ENCODE peak calls at places on chromosomes 7 and 10, in seven cellular contexts. Q is cardiac muscle cell, I is mammary epithelial cell, V is esophagus squamous epithelium, S is endothelial cell of umbilical vein, U is lower lobe of right lung, X is fibroblast of pulmonary artery. F is an unnamed sample.

GRCh38 chr7:106022193-106022821 is 59.2 kb downstream of the CDHR3 start:
- DNase-seq in Q (no peak), I (peak), V (no peak), S (no peak), U (no peak), X (no peak), F (peak)

GRCh38 chr7:142797799-142798377 is 27.1 kb downstream of the PRSS2 start:
- DNase-seq in Q (no peak), I (no peak), V (no peak), S (no peak), U (no peak), X (no peak), F (no peak)

GRCh38 chr10:49058341-49059255 is 56.7 kb downstream of the VSTM4 start:
- DNase-seq in Q (no peak), I (no peak), V (no peak), S (no peak), U (no peak), X (no peak), F (no peak)

GRCh38 chr7:158827411-158828342 is 1.6 kb downstream of the ESYT2 start:
- DNase-seq in Q (no peak), I (peak), V (no peak), S (peak), U (no peak), X (peak), F (peak)

GRCh38 chr10:47438857-47439474 is 44.9 kb downstream of the ANXA8 start:
- DNase-seq in Q (peak), I (peak), V (no peak), S (peak), U (peak), X (peak), F (peak)

GRCh38 chr7:106794276-106795136 is 70.6 kb upstream of the PIK3CG start:
- DNase-seq in Q (no peak), I (no peak), V (no peak), S (no peak), U (no peak), X (no peak), F (no peak)

GRCh38 chr7:52270301-52270700 is 765.1 kb upstream of the POM121L12 start:
- DNase-seq in Q (no peak), I (no peak), V (no peak), S (peak), U (no peak), X (peak), F (no peak)

GRCh38 chr7:16688249-16688648 is 42.3 kb downstream of the BZW2 start:
- DNase-seq in Q (no peak), I (peak), V (no peak), S (no peak), U (no peak), X (no peak), F (no peak)

GRCh38 chr7:94382746-94383145 is 11.9 kb upstream of the COL1A2 start:
- DNase-seq in Q (no peak), I (peak), V (no peak), S (no peak), U (no peak), X (no peak), F (no peak)

GRCh38 chr10:69965919-69966662 is 86.6 kb upstream of the MACROH2A2 start:
- DNase-seq in Q (no peak), I (no peak), V (no peak), S (no peak), U (no peak), X (peak), F (peak)

GRCh38 chr10:70806841-70807240 is 8.9 kb upstream of the SGPL1 start:
- DNase-seq in Q (no peak), I (no peak), V (no peak), S (no peak), U (no peak), X (no peak), F (no peak)

GRCh38 chr7:17109017-17109416 is 189.4 kb upstream of the AHR start:
- DNase-seq in Q (no peak), I (peak), V (no peak), S (peak), U (no peak), X (peak), F (peak)

GRCh38 chr7:127983804-127984332 is 47.4 kb downstream of the LRRC4 start:
- DNase-seq in Q (no peak), I (peak), V (no peak), S (peak), U (no peak), X (no peak), F (peak)

GRCh38 chr10:60816624-60817023 is 38.3 kb downstream of the CDK1 start:
- DNase-seq in Q (peak), I (peak), V (no peak), S (peak), U (no peak), X (peak), F (peak)

GRCh38 chr7:234712-235553 is 42.6 kb downstream of the FAM20C start:
- DNase-seq in Q (no peak), I (peak), V (no peak), S (no peak), U (peak), X (no peak), F (no peak)

GRCh38 chr7:28629216-28629848 is 217.0 kb downstream of the CREB5 start:
- DNase-seq in Q (no peak), I (peak), V (no peak), S (no peak), U (no peak), X (peak), F (peak)

GRCh38 chr7:66769833-66770512 is 29.4 kb downstream of the RABGEF1 start:
- DNase-seq in Q (no peak), I (no peak), V (no peak), S (no peak), U (no peak), X (peak), F (peak)

GRCh38 chr7:97107192-97107800 is 10.2 kb upstream of the SDHAF3 start:
- DNase-seq in Q (no peak), I (no peak), V (no peak), S (peak), U (no peak), X (peak), F (no peak)

GRCh38 chr10:122352817-122353525 is 21.5 kb upstream of the PLEKHA1 start:
- DNase-seq in Q (no peak), I (no peak), V (no peak), S (no peak), U (no peak), X (no peak), F (no peak)

GRCh38 chr7:76333388-76334101 is 25.2 kb downstream of the YWHAG start:
- DNase-seq in Q (peak), I (no peak), V (no peak), S (no peak), U (peak), X (no peak), F (peak)
- H3K4me3 ChIP-seq in Q (no peak), I (no peak), V (no peak), S (no peak), U (no peak), X (no peak), F (no peak)

GRCh38 chr10:43094091-43094484 is 17.2 kb downstream of the RET start:
- DNase-seq in Q (no peak), I (no peak), V (no peak), S (no peak), U (no peak), X (no peak), F (no peak)

GRCh38 chr10:43090188-43090587 is 13.3 kb downstream of the RET start:
- DNase-seq in Q (no peak), I (no peak), V (no peak), S (no peak), U (no peak), X (no peak), F (no peak)

GRCh38 chr10:43090664-43091063 is 13.8 kb downstream of the RET start:
- DNase-seq in Q (no peak), I (no peak), V (no peak), S (no peak), U (no peak), X (no peak), F (no peak)

GRCh38 chr10:43091846-43092245 is 15.0 kb downstream of the RET start:
- DNase-seq in Q (no peak), I (no peak), V (no peak), S (no peak), U (no peak), X (no peak), F (no peak)

DNA sequence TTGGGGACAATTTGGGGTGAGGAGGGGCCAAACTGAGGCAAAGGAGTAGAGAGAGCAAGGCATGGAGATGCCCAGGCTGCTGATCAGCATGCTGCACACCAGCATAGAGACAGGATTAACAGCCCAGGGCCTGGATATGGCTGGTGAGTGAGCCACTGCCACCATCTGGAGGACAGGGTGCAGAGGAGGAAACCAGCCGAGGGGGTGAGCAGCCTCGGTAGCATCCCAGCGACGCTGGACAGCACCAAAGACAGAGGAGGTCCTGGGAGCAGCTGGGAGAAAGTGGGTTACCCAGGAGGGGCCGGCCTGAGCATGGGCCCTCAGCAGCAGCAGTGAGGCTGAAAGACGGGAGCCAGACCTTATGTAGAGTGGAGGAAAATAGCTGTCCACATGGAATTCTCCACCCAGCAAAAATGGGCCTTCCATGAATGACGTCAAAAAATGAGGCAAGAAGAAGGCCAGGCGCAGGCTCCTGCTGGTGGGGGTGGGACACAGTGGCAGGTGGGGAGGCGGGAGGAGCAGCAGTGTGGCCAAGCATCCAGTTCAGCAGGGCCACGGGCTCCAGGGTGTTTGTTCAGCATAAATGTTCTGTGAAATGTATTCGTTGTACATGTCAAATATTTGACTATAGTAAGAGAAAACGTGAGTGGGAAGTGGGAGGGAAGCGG is 16.7 kb downstream of the RET start:
- DNase-seq in Q (peak), I (peak), V (no peak), S (no peak), U (no peak), X (no peak), F (no peak)
- TF ChIP-seq CTCF in Q (peak), I (peak), V (no peak), S (no peak), U (no peak), X (no peak), F (no peak)

DNA sequence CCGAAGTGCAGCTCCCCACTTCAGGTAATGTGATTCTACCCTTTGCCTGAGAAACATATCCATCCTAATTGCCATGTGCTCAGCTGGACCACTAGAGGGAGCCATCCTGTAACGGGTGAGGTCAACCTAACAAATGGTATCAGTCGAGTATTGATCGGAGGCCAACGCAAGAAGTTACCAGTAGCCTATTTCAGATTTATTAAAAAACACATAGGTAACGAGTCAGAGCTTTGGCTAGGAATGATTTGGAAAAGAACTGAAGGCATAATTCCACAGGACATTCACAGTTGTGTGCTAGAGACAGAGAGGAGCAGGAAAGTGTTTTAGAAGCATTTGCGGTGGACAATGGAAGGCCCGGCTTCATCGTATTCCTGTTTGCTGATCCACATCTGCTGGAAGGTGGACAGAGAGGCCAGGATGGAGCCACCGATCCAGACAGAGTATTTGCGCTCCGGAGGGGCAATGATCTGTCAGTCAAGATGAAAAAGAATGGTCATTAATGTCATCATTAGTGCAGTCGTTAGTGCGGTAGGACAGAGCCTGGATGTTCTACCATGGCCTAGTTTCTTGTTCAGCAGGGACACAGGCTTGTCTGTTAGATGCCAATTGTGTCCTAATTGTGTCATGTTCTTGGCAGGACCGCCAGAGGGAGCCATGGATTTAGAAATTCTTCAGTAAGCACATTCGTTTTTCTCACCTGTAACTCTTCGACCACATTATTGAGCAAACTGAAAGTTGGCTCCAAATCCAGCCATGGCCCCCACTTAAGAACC is 17.5 kb downstream of the ACTA2 start:
- DNase-seq in Q (peak), I (peak), V (no peak), S (peak), U (peak), X (peak), F (peak)
- H3K4me3 ChIP-seq in Q (no peak), I (no peak), V (no peak), S (no peak), U (no peak), X (no peak), F (no peak)

GRCh38 chr7:155203059-155203881 is 94.4 kb upstream of the INSIG1 start:
- DNase-seq in Q (no peak), I (no peak), V (no peak), S (no peak), U (no peak), X (no peak), F (no peak)
- TF ChIP-seq CTCF in Q (no peak), I (no peak), V (no peak), S (no peak), U (no peak), X (no peak), F (no peak)

GRCh38 chr10:86958831-86959736 is 685 bp downstream of the SNCG start:
- DNase-seq in Q (no peak), I (peak), V (no peak), S (peak), U (no peak), X (peak), F (peak)
- H3K4me3 ChIP-seq in Q (no peak), I (peak), V (peak), S (peak), U (peak), X (peak), F (no peak)